ENCODE peak calls at places on chromosomes 7 and 10, in four cellular contexts. Y is ELF-1; E is activated CD4-positive, alpha-beta T cell treated with anti-CD3 and anti-CD28 coated beads, Interleukin-2, amount 10 ng/mL, durations not matched to agents 7 days and 5 days; M is ELR. C is an unnamed sample.

GRCh38 chr10:129586897-129587443 is 119.9 kb downstream of the MGMT start:
- DNase-seq in Y (no peak), E (no peak), M (peak), C (no peak)

GRCh38 chr10:14200645-14201534 is 129.8 kb downstream of the FRMD4A start:
- DNase-seq in Y (peak), E (peak), M (no peak), C (no peak)

GRCh38 chr10:110698340-110698739 is 54.2 kb downstream of the RBM20 start:
- DNase-seq in Y (no peak), E (no peak), M (no peak), C (no peak)

GRCh38 chr10:6987536-6987945 is 407.5 kb upstream of the PRKCQ start:
- DNase-seq in Y (no peak), E (no peak), M (no peak), C (no peak)

GRCh38 chr10:43252166-43252784 is 14.6 kb downstream of the RASGEF1A start:
- DNase-seq in Y (no peak), E (peak), M (no peak), C (no peak)

GRCh38 chr7:33495207-33495606 is 365.8 kb downstream of the BBS9 start:
- DNase-seq in Y (peak), E (no peak), M (no peak), C (no peak)

GRCh38 chr7:72234086-72234485 is 178.1 kb downstream of the CALN1 start:
- DNase-seq in Y (no peak), E (no peak), M (no peak), C (no peak)

GRCh38 chr10:36362257-36362656 is 720.2 kb upstream of the FZD8 start:
- DNase-seq in Y (peak), E (no peak), M (no peak), C (no peak)

GRCh38 chr7:33807158-33807530 is 98.2 kb upstream of the BMPER start:
- DNase-seq in Y (no peak), E (no peak), M (no peak), C (no peak)

GRCh38 chr10:103759100-103759781 is 96.1 kb downstream of the SH3PXD2A start:
- DNase-seq in Y (no peak), E (peak), M (peak), C (peak)

GRCh38 chr10:61895898-61896605 is 5.4 kb upstream of the ARID5B start:
- DNase-seq in Y (no peak), E (no peak), M (no peak), C (no peak)

GRCh38 chr10:86269332-86269731 is 97.3 kb downstream of the GRID1 start:
- DNase-seq in Y (no peak), E (no peak), M (no peak), C (no peak)

GRCh38 chr10:74373059-74373458 is 222.0 kb downstream of the ADK start:
- DNase-seq in Y (no peak), E (no peak), M (peak), C (no peak)

GRCh38 chr10:48194830-48195229 is 79.7 kb downstream of the FRMPD2 start:
- DNase-seq in Y (no peak), E (no peak), M (no peak), C (no peak)